ENCODE peak calls at places on chromosome 4, in five cellular contexts. R is hepatocyte, U is psoas muscle, X is tibial nerve, S is pancreas. C is an unnamed sample.
A peak's percentile ranks its signal among the peaks of the same experiment; 100 is the strongest.

GRCh38 chr4:3523628-3524221 is 8.5 kb downstream of the LRPAP1 start:
- DNase-seq in X (no peak), R (no peak), S (peak; percentile 64), U (no peak), C (peak; percentile 60)

GRCh38 chr4:83490876-83491450 is 6.1 kb upstream of the ABRAXAS1 start:
- DNase-seq in X (no peak), R (peak; percentile 38), S (no peak), U (no peak), C (no peak)

GRCh38 chr4:185470503-185471195 is 884 bp downstream of the CCDC110 start:
- DNase-seq in S (peak; percentile 96), X (peak; percentile 43), R (peak; percentile 63), U (peak; percentile 74), C (peak; percentile 60)

GRCh38 chr4:123631699-123632098 is 235.1 kb downstream of the SPRY1 start:
- DNase-seq in X (no peak), R (no peak), U (no peak), S (no peak), C (no peak)

GRCh38 chr4:74821541-74821940 is 27.2 kb upstream of the BTC start:
- DNase-seq in S (no peak), U (no peak), R (no peak), X (no peak), C (no peak)

GRCh38 chr4:164461901-164462300 is 292.0 kb upstream of the SMIM31 start:
- DNase-seq in U (no peak), X (no peak), R (peak; percentile 29), S (no peak), C (no peak)

GRCh38 chr4:147733614-147734344 is 1.9 kb downstream of the ARHGAP10 start:
- DNase-seq in S (no peak), X (no peak), U (peak; percentile 17), R (no peak), C (peak; percentile 74)

GRCh38 chr4:7515390-7515902 is 80.7 kb upstream of the PSAPL1 start:
- DNase-seq in S (no peak), U (no peak), R (peak; percentile 48), X (no peak), C (no peak)

GRCh38 chr4:26609398-26609797 is 25.5 kb downstream of the TBC1D19 start:
- DNase-seq in R (no peak), U (no peak), S (no peak), X (no peak), C (no peak)

GRCh38 chr4:7333801-7334421 is 100.8 kb downstream of the PSAPL1 start:
- DNase-seq in R (no peak), S (peak; percentile 42), U (no peak), X (no peak), C (no peak)

GRCh38 chr4:142701017-142701416 is 145.1 kb downstream of the INPP4B start:
- DNase-seq in U (no peak), R (no peak), X (no peak), S (no peak), C (no peak)

GRCh38 chr4:139617702-139618490 is 47.7 kb upstream of the MGST2 start:
- DNase-seq in S (no peak), X (no peak), R (no peak), U (no peak), C (no peak)

GRCh38 chr4:182367153-182367552 is 124.0 kb downstream of the TENM3 start:
- DNase-seq in R (peak; percentile 30), U (no peak), X (no peak), S (no peak), C (no peak)

GRCh38 chr4:10099521-10100325 is 16.9 kb downstream of the WDR1 start:
- DNase-seq in S (no peak), R (no peak), U (no peak), X (no peak), C (no peak)

GRCh38 chr4:10098770-10099139 is 17.8 kb downstream of the WDR1 start:
- DNase-seq in U (no peak), R (no peak), S (no peak), X (no peak), C (no peak)

GRCh38 chr4:10101559-10102192 is 14.9 kb downstream of the WDR1 start:
- DNase-seq in U (no peak), S (peak; percentile 21), X (no peak), R (no peak), C (no peak)

GRCh38 chr4:10102193-10102980 is 14.2 kb downstream of the WDR1 start:
- DNase-seq in S (peak; percentile 25), X (no peak), U (no peak), R (no peak), C (no peak)

GRCh38 chr4:10100734-10101216 is 15.8 kb downstream of the WDR1 start:
- DNase-seq in S (no peak), R (no peak), U (no peak), X (no peak), C (peak; percentile 77)
- TF ChIP-seq CTCF in S (no peak), R (no peak), U (no peak), X (no peak), C (no peak)

DNA sequence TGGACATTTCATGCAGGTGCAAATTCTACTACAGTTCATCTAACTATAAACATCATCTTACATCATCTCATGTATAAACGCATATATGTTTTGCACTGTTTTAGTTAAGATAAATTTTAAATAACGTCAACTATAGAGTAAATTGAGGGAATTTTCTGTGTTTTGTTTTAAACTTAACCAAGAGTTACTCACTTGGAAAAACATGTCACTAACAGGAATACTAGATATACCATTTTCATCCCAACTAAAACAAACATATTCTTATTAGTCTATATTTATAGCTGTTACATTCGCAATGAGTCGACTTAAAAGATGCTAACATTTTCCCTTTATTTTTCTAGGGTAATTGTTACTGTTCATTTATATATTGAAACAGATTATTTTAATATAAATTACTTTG is 159.6 kb downstream of the PDGFC start:
- DNase-seq in S (no peak), X (no peak), R (no peak), U (no peak), C (no peak)
- H3K36me3 ChIP-seq in S (no peaks in the 10 kb centered on the region), X (no peaks in the 10 kb centered on the region), R (no peaks in the 10 kb centered on the region), U (no peaks in the 10 kb centered on the region), C (no peaks in the 10 kb centered on the region)

DNA sequence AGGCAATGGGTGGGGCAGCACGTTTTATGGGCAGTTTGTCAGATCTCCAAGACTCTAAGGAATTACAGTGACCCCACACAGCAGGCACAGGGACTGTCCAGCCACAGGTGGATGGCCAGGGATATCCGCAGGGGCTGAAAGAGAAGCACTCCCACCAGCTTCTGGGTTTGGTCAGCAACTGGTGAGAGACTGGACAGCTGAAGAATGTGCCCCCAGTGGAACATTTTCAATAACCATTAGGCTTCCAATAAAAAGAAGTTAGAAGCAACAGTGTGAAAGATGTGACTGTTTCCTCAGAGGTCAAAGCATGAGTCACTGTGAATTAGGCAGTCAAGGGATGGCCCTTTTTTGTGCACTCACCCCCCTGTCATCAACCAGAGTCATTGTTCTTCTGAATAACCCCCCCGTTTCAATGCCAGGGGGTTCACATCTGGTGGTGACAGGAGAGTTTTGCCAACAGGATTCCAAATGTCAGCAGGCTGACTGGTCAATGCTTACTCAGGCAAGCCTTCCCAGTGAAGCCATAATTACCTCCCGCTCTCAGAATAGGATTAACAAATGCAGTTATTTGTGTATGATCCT is 74.5 kb upstream of the SH3RF1 start:
- DNase-seq in R (no peak), U (no peak), X (no peak), S (no peak), C (no peak)
- TF ChIP-seq CTCF in R (no peak), U (no peak), X (no peak), S (no peak), C (no peak)

DNA sequence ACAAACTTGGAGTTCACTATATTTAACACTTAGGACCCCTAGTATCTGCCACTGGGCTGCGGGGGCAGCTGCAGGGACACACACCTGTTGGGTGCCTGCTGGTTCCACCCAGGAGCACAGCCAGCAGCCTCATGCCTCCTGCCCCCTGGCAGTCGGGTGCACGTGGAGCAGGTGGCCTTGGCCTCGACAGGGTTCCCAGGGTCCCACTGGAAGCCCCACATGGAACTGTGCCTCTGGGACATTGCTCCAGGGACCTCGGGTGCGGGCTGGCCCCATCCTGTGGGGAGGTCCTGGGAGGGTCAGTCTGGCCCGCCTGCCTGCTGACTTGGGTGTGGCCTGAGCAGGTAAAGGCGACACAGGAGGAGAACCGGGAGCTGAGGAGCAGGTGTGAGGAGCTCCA is 18.0 kb downstream of the TACC3 start:
- DNase-seq in X (no peak), R (no peak), S (peak; percentile 76), U (no peak), C (no peak)
- H3K36me3 ChIP-seq in X (peaks cover 84% of the 10 kb centered on the region), R (no peaks in the 10 kb centered on the region), S (no peaks in the 10 kb centered on the region), U (peaks cover 7% of the 10 kb centered on the region), C (peaks cover 15% of the 10 kb centered on the region)

C was measured in tibial artery.